ENCODE peak calls at places on chromosomes 4 and X, in six cellular contexts. One of them, this sample, is unnamed.

GRCh38 chrX:31603411-31604120 is 531.7 kb upstream of the FTHL17 start:
- DNase-seq in HCEC 1CT: no peak
- DNase-seq in HuH-7: no peak
- DNase-seq in esophagus squamous epithelium: no peak
- DNase-seq in activated T-cell treated with anti-CD3 and anti-CD28 coated beads for 1 hour: no peak
- DNase-seq in substantia nigra: no peak
- DNase-seq in this sample: no peak

GRCh38 chr4:72809208-72809607 is 240.2 kb upstream of the ADAMTS3 start:
- DNase-seq in HCEC 1CT: no peak
- DNase-seq in HuH-7: no peak
- DNase-seq in esophagus squamous epithelium: no peak
- DNase-seq in activated T-cell treated with anti-CD3 and anti-CD28 coated beads for 1 hour: no peak
- DNase-seq in substantia nigra: no peak
- DNase-seq in this sample: no peak

GRCh38 chrX:12113321-12113720 is 25.0 kb upstream of the FRMPD4 start:
- DNase-seq in HCEC 1CT: no peak
- DNase-seq in HuH-7: no peak
- DNase-seq in esophagus squamous epithelium: no peak
- DNase-seq in activated T-cell treated with anti-CD3 and anti-CD28 coated beads for 1 hour: no peak
- DNase-seq in substantia nigra: no peak
- DNase-seq in this sample: no peak

GRCh38 chrX:45063319-45064095 is 137.2 kb downstream of the DIPK2B start:
- DNase-seq in HCEC 1CT: no peak
- DNase-seq in HuH-7: no peak
- DNase-seq in esophagus squamous epithelium: no peak
- DNase-seq in activated T-cell treated with anti-CD3 and anti-CD28 coated beads for 1 hour: no peak
- DNase-seq in substantia nigra: peak; percentile 3
- DNase-seq in this sample: no peak

GRCh38 chrX:15714529-15714928 is 23.5 kb upstream of the CA5B start:
- DNase-seq in HCEC 1CT: no peak
- DNase-seq in HuH-7: no peak
- DNase-seq in esophagus squamous epithelium: no peak
- DNase-seq in activated T-cell treated with anti-CD3 and anti-CD28 coated beads for 1 hour: no peak
- DNase-seq in substantia nigra: no peak
- DNase-seq in this sample: no peak

GRCh38 chr4:107893171-107894137 is 37.9 kb upstream of the CYP2U1 start:
- DNase-seq in HCEC 1CT: peak; percentile 51
- DNase-seq in HuH-7: no peak
- DNase-seq in esophagus squamous epithelium: no peak
- DNase-seq in activated T-cell treated with anti-CD3 and anti-CD28 coated beads for 1 hour: no peak
- DNase-seq in substantia nigra: no peak
- DNase-seq in this sample: no peak

GRCh38 chr4:175421506-175421905 is 390.6 kb downstream of the GPM6A start:
- DNase-seq in HCEC 1CT: peak; percentile 76
- DNase-seq in HuH-7: no peak
- DNase-seq in esophagus squamous epithelium: no peak
- DNase-seq in activated T-cell treated with anti-CD3 and anti-CD28 coated beads for 1 hour: no peak
- DNase-seq in substantia nigra: no peak
- DNase-seq in this sample: no peak

GRCh38 chr4:32519060-32519459 is 1798.9 kb downstream of the PCDH7 start:
- DNase-seq in HCEC 1CT: no peak
- DNase-seq in HuH-7: no peak
- DNase-seq in esophagus squamous epithelium: no peak
- DNase-seq in activated T-cell treated with anti-CD3 and anti-CD28 coated beads for 1 hour: no peak
- DNase-seq in substantia nigra: no peak
- DNase-seq in this sample: no peak

GRCh38 chr4:150135134-150135773 is 57.0 kb downstream of the DCLK2 start:
- DNase-seq in HCEC 1CT: no peak
- DNase-seq in HuH-7: no peak
- DNase-seq in esophagus squamous epithelium: no peak
- DNase-seq in activated T-cell treated with anti-CD3 and anti-CD28 coated beads for 1 hour: no peak
- DNase-seq in substantia nigra: no peak
- DNase-seq in this sample: no peak

GRCh38 chrX:110678591-110678990 is 117.0 kb downstream of the CHRDL1 start:
- DNase-seq in HCEC 1CT: no peak
- DNase-seq in HuH-7: peak; percentile 3
- DNase-seq in esophagus squamous epithelium: no peak
- DNase-seq in activated T-cell treated with anti-CD3 and anti-CD28 coated beads for 1 hour: no peak
- DNase-seq in substantia nigra: no peak
- DNase-seq in this sample: no peak

GRCh38 chr4:84849051-84849640 is 117.3 kb downstream of the WDFY3 start:
- DNase-seq in HCEC 1CT: no peak
- DNase-seq in HuH-7: no peak
- DNase-seq in esophagus squamous epithelium: no peak
- DNase-seq in activated T-cell treated with anti-CD3 and anti-CD28 coated beads for 1 hour: no peak
- DNase-seq in substantia nigra: no peak
- DNase-seq in this sample: no peak

GRCh38 chr4:925771-926500 is 6.2 kb downstream of the GAK start:
- DNase-seq in HCEC 1CT: no peak
- DNase-seq in HuH-7: no peak
- DNase-seq in esophagus squamous epithelium: no peak
- DNase-seq in activated T-cell treated with anti-CD3 and anti-CD28 coated beads for 1 hour: no peak
- DNase-seq in substantia nigra: no peak
- DNase-seq in this sample: no peak

GRCh38 chr4:4488405-4489404 is 53.1 kb downstream of the STX18 start:
- DNase-seq in HCEC 1CT: peak; percentile 41
- DNase-seq in HuH-7: peak; percentile 37
- DNase-seq in esophagus squamous epithelium: no peak
- DNase-seq in activated T-cell treated with anti-CD3 and anti-CD28 coated beads for 1 hour: peak; percentile 54
- DNase-seq in substantia nigra: peak; percentile 67
- DNase-seq in this sample: peak; percentile 74

GRCh38 chr4:37891221-37892159 is 606 bp downstream of the TBC1D1 start:
- DNase-seq in HCEC 1CT: no peak
- DNase-seq in HuH-7: peak; percentile 68
- DNase-seq in esophagus squamous epithelium: no peak
- DNase-seq in activated T-cell treated with anti-CD3 and anti-CD28 coated beads for 1 hour: peak; percentile 40
- DNase-seq in substantia nigra: no peak
- DNase-seq in this sample: peak; percentile 30

GRCh38 chrX:53223068-53223693 is 1.8 kb downstream of the KDM5C start:
- DNase-seq in HCEC 1CT: no peak
- DNase-seq in HuH-7: no peak
- DNase-seq in esophagus squamous epithelium: no peak
- DNase-seq in activated T-cell treated with anti-CD3 and anti-CD28 coated beads for 1 hour: no peak
- DNase-seq in substantia nigra: no peak
- DNase-seq in this sample: no peak

GRCh38 chrX:45735571-45735970 is 534.9 kb upstream of the DIPK2B start:
- DNase-seq in HCEC 1CT: peak; percentile 48
- DNase-seq in HuH-7: no peak
- DNase-seq in esophagus squamous epithelium: no peak
- DNase-seq in activated T-cell treated with anti-CD3 and anti-CD28 coated beads for 1 hour: no peak
- DNase-seq in substantia nigra: no peak
- DNase-seq in this sample: no peak

GRCh38 chr4:91958651-91959050 is 345.1 kb upstream of the GRID2 start:
- DNase-seq in HCEC 1CT: peak; percentile 48
- DNase-seq in HuH-7: no peak
- DNase-seq in esophagus squamous epithelium: no peak
- DNase-seq in activated T-cell treated with anti-CD3 and anti-CD28 coated beads for 1 hour: no peak
- DNase-seq in substantia nigra: no peak
- DNase-seq in this sample: no peak

GRCh38 chrX:13652256-13653021 is 502 bp upstream of the TCEANC start:
- DNase-seq in HCEC 1CT: peak; percentile 87
- DNase-seq in HuH-7: no peak
- DNase-seq in esophagus squamous epithelium: no peak
- DNase-seq in activated T-cell treated with anti-CD3 and anti-CD28 coated beads for 1 hour: no peak
- DNase-seq in substantia nigra: no peak
- DNase-seq in this sample: no peak

GRCh38 chrX:50813843-50814661 is at the start of gene SHROOM4:
- DNase-seq in HCEC 1CT: no peak
- DNase-seq in HuH-7: peak; percentile 15
- DNase-seq in esophagus squamous epithelium: no peak
- DNase-seq in activated T-cell treated with anti-CD3 and anti-CD28 coated beads for 1 hour: no peak
- DNase-seq in substantia nigra: peak; percentile 34
- DNase-seq in this sample: peak; percentile 6

GRCh38 chr4:106019771-106020170 is 124.5 kb downstream of the NPNT start:
- DNase-seq in HCEC 1CT: peak; percentile 81
- DNase-seq in HuH-7: no peak
- DNase-seq in esophagus squamous epithelium: no peak
- DNase-seq in activated T-cell treated with anti-CD3 and anti-CD28 coated beads for 1 hour: no peak
- DNase-seq in substantia nigra: no peak
- DNase-seq in this sample: no peak

GRCh38 chr4:169662226-169662625 is 41.8 kb downstream of the CLCN3 start:
- DNase-seq in HCEC 1CT: no peak
- DNase-seq in HuH-7: no peak
- DNase-seq in esophagus squamous epithelium: no peak
- DNase-seq in activated T-cell treated with anti-CD3 and anti-CD28 coated beads for 1 hour: no peak
- DNase-seq in substantia nigra: no peak
- DNase-seq in this sample: no peak

GRCh38 chrX:519741-520140 is 110.8 kb upstream of the SHOX start:
- DNase-seq in HCEC 1CT: no peak
- DNase-seq in HuH-7: no peak
- DNase-seq in esophagus squamous epithelium: no peak
- DNase-seq in activated T-cell treated with anti-CD3 and anti-CD28 coated beads for 1 hour: no peak
- DNase-seq in substantia nigra: no peak
- DNase-seq in this sample: no peak

GRCh38 chrX:66012094-66012534 is 27.8 kb downstream of the VSIG4 start:
- DNase-seq in HCEC 1CT: no peak
- DNase-seq in HuH-7: no peak
- DNase-seq in esophagus squamous epithelium: no peak
- DNase-seq in activated T-cell treated with anti-CD3 and anti-CD28 coated beads for 1 hour: no peak
- DNase-seq in substantia nigra: no peak
- DNase-seq in this sample: no peak